ENCODE peak calls at places on chromosomes 5 and 9, in nine cellular contexts. I is HepG2, J is A549, F is upper lobe of left lung, O is sigmoid colon, T is suprapubic skin, C is tibial nerve, X is GM12878, B is transverse colon. U is an unnamed sample.

GRCh38 chr9:3181049-3181953 is 337.4 kb upstream of the PUM3 start:
- DNase-seq in C (no peak), J (peak; percentile 8), F (peak; percentile 79), I (peak; percentile 64), X (no peak), T (no peak), B (peak; percentile 54), O (no peak), U (peak; percentile 34)

GRCh38 chr5:122408592-122409219 is 96.7 kb downstream of the SNCAIP start:
- DNase-seq in X (no peak), J (no peak), B (no peak), C (no peak), I (no peak), O (no peak), F (no peak), T (no peak), U (no peak)

GRCh38 chr9:132411091-132411508 is 1.1 kb downstream of the CFAP77 start:
- DNase-seq in X (no peak), J (peak; percentile 69), F (peak; percentile 81), T (no peak), I (peak; percentile 54), O (no peak), B (peak; percentile 65), C (no peak), U (peak; percentile 25)

GRCh38 chr9:90523953-90524352 is 118.7 kb downstream of the DIRAS2 start:
- DNase-seq in J (no peak), T (no peak), B (peak; percentile 51), I (no peak), O (no peak), X (no peak), C (no peak), F (no peak), U (no peak)

GRCh38 chr5:172769598-172770373 is 1.2 kb downstream of the DUSP1 start:
- DNase-seq in T (no peak), J (no peak), O (peak; percentile 84), X (no peak), B (peak; percentile 46), I (no peak), C (no peak), F (no peak), U (peak; percentile 65)

GRCh38 chr9:76984476-76984875 is 35.0 kb upstream of the FOXB2 start:
- DNase-seq in T (no peak), J (no peak), B (no peak), X (no peak), O (no peak), I (no peak), F (no peak), C (no peak), U (no peak)

GRCh38 chr5:135448071-135448704 is 1.0 kb upstream of the DCANP1 start:
- DNase-seq in B (no peak), O (no peak), F (no peak), C (no peak), I (no peak), J (no peak), T (peak; percentile 26), X (no peak), U (no peak)

GRCh38 chr5:106574820-106575219 is 1095.9 kb downstream of the EFNA5 start:
- DNase-seq in F (no peak), B (no peak), I (no peak), O (no peak), X (no peak), C (no peak), T (no peak), J (no peak), U (no peak)

GRCh38 chr5:81994679-81995078 is 22.9 kb downstream of the ATG10 start:
- DNase-seq in I (no peak), J (no peak), O (no peak), T (no peak), C (no peak), B (no peak), F (no peak), X (no peak), U (no peak)

DNA sequence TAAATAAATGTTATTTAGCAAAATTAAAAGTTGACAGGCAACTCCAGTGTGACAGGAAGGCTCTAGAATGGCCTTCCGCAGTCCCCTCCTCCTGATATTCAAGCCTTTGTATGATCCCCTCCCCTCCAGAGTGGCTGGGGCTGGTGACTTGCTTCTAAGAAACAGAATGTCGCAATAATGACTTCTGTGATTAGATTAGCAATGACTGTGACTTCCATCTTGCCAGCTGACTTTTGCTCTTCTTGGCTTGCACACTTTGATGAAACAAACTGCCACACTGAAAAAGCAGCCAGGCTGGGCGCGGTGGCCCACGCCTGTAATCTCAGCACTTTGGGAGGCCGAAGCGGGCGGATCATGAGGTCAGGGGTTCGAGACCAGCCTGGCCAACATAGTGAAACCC is 106.5 kb upstream of the LARP1 start:
- DNase-seq in B (no peak), T (no peak), F (peak; percentile 68), J (no peak), X (no peak), I (no peak), O (no peak), C (no peak), U (no peak)
- TF ChIP-seq EP300 in B (no peak), T (no peak), F (no peak), J (no peak), X (no peak), I (no peak), O (no peak), C (no peak), U (no peak)

DNA sequence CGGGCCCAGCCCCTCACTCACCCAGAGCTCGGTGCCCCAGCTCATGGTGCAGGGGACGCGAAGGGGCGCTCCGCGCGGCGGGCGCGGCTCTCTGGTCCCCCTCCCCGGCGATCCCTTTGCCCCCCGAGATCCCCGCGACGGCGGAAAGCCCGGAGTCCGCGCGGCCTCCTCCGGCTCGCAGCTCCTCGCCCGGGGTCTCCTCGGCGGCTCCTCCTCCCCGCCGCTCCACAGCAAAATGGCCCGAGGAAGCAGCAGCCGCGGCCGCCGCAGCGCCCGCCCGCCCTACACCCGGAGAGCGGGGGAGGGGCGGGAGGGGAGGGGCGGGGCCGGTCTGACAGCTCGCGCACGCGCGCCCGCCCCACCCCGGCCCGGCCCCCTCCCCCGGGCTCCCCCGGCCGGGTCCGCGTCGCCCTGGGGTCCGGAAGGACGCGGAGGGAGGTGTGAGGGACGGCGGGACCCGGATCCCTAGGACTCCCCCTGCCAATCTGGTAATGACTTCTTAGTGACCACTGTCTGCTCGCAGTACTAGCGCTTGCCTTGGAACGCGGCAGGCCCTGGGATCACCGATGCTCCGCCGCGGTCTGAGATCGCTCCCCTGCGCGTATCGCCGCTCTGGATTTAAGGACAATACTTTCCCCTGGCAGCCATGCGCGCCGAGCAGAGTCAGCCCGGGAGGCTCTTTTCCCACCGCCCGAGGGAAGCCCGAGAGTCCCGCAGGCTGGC is at the start of gene FNBP1:
- DNase-seq in C (peak; percentile 80), T (peak; percentile 89), X (no peak), J (peak; percentile 83), B (peak; percentile 84), O (peak; percentile 92), F (peak; percentile 96), I (peak; percentile 56), U (peak; percentile 86)
- TF ChIP-seq POLR2A in C (peak; percentile 91), T (peak; percentile 65), X (peak; percentile 92), J (peak; percentile 52), B (peak; percentile 87), O (peak; percentile 76), F (peak; percentile 80), I (no peak), U (peak; percentile 75)

DNA sequence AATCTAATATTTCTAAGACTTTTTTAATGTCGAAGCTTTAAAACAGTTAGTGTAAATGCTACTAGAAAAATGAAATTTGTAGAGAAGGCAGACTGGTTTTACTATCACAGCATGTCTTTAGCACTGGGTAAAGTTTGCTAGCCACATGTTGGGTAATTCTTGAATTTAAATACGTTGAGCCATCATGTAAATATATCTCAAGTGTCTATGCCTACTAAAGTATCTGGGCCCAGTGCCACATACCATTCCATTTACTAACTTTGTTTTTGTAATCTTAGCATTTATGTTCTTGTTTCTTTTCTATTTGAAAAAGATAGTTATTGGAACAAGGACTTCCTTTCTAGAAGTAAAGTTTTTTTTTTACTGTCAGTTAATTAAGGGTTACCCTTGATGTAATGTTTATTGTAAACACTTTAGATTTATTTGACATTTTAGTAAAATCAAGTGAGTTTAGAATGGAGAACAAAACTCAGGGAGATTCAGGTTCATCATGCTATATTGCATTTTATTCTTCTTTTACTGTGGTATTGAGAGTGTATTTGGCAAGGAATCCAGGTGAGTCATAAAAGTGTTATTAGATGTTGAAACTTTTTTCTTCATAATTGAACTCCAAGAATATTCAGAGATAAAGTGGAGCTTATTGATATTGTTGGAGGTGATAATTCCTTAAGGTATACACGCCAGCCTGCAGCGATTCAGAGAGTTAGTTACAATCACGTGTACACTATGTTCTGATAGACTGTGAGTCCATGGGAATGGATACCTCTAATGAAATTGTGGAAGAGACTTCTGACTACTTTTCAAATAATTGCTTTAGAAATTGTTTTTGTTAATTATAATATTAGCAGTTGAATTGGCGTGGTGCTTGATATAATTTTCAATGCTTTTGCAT is 182.5 kb downstream of the CCDC171 start:
- DNase-seq in J (peak; percentile 16), F (no peak), X (no peak), T (no peak), I (no peak), O (no peak), B (no peak), C (no peak), U (no peak)
- TF ChIP-seq EP300 in J (no peak), F (no peak), X (no peak), T (no peak), I (no peak), O (no peak), B (no peak), C (no peak), U (no peak)

GRCh38 chr9:94213513-94214124 is 45.5 kb upstream of the ZNF169 start:
- DNase-seq in T (peak; percentile 85), I (peak; percentile 68), B (peak; percentile 76), J (peak; percentile 76), O (peak; percentile 86), X (peak; percentile 50), C (peak; percentile 45), F (no peak), U (peak; percentile 62)
- TF ChIP-seq POLR2A in T (no peak), I (no peak), B (no peak), J (no peak), O (no peak), X (no peak), C (no peak), F (no peak), U (no peak)